ENCODE peak calls at places on chromosomes 2 and 18, in four cellular contexts. G, D, J and M are unnamed samples.

GRCh38 chr18:10089881-10090280 is 176.1 kb downstream of the VAPA start:
- DNase-seq in G (no peak), D (no peak), J (no peak), M (no peak)

GRCh38 chr2:216222650-216223352 is 113.7 kb downstream of the XRCC5 start:
- DNase-seq in G (peak), D (peak), J (no peak), M (peak)

GRCh38 chr2:156883828-156884615 is 373.5 kb upstream of the GALNT5 start:
- DNase-seq in G (no peak), D (no peak), J (no peak), M (no peak)

GRCh38 chr2:200306969-200307811 is 697 bp downstream of the SPATS2L start:
- DNase-seq in G (peak), D (peak), J (peak), M (peak)

GRCh38 chr2:230870544-230871360 is 6.0 kb downstream of the ITM2C start:
- DNase-seq in G (peak), D (no peak), J (no peak), M (peak)

GRCh38 chr2:16006537-16007166 is 66.3 kb downstream of the MYCN start:
- DNase-seq in G (no peak), D (no peak), J (no peak), M (no peak)

GRCh38 chr2:156536534-156536933 is 100.4 kb downstream of the GPD2 start:
- DNase-seq in G (no peak), D (no peak), J (no peak), M (no peak)

GRCh38 chr2:205895981-205896655 is 189.9 kb downstream of the INO80D start:
- DNase-seq in G (no peak), D (no peak), J (no peak), M (no peak)

GRCh38 chr2:10658914-10659257 is 30.9 kb downstream of the NOL10 start:
- DNase-seq in G (no peak), D (no peak), J (no peak), M (no peak)

GRCh38 chr2:160372585-160372984 is 121.0 kb downstream of the RBMS1 start:
- DNase-seq in G (no peak), D (no peak), J (no peak), M (no peak)
- TF ChIP-seq CTCF in G (no peak), D (no peak), J (no peak), M (no peak)

DNA sequence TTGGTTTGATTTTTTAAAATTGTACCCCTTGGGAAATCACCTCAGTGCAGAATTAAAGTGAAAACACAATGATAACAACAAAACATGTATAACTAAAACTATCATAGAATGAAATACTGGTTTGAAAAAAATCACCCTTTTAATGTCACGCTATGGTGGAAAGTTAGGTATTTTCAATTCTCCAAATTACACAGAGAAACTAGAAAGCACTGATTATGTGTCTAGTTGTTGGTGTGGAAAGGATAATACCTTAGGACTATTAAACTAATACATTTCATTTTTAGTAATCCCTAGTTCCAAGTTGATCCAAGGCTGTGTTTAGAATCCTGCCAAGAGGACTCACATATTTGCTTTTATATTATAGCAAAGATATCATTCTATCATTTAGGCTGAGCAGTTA is 71.2 kb downstream of the NUP35 start:
- DNase-seq in G (no peak), D (no peak), J (no peak), M (no peak)
- TF ChIP-seq CTCF in G (no peak), D (no peak), J (no peak), M (no peak)

DNA sequence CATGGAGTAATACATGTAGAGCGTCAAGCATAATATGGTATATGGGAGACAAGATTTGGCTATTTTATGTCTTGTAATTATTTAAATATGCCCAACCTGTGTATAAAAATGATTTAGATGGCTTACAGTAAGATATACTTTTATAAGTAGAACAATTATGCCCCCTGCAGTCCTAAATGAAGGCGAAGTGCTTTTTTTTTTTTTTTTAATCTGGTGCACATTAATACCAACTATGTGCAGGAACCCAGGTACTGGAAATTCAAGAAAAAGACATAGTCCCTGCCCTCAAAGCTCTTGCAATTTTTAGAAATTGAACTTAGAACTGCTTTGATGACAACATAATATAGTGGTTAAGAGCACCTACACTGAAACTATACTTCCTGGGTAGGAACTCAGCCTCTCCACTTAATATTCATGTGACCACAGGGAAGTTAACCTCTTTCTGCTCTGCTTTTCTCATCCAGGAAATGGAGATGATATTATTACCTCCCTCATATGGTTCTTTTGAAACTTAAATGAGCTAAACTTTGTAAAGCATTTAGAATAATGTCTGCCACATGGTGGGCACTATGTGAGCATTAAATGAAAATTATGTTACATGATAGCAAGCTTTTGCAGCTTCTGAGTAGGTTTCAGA is 38.1 kb downstream of the AFTPH start:
- DNase-seq in G (no peak), D (peak), J (no peak), M (no peak)
- TF ChIP-seq CTCF in G (peak), D (peak), J (no peak), M (no peak)

DNA sequence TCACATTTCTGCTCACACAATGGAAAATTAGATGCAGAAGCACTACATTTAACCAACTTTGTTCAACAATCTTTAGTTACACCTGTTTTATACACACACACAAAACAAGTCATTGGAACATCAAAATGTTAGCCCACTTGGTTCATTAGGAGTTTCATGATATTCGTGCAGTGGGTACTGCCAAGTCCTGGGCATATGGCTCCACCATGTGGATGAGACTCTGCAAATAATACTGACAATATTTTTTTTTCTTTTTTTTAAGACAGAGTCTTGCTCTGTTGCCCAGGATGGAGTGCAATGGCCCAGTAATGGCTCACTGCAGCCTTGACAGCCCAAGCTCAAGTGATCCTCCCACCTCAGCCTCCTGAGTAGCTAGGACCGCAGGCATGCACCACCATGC is 34.5 kb upstream of the GRB14 start:
- DNase-seq in G (no peak), D (no peak), J (no peak), M (no peak)
- TF ChIP-seq CTCF in G (no peak), D (no peak), J (no peak), M (no peak)

GRCh38 chr2:62801814-62802524 is 96.5 kb downstream of the EHBP1 start:
- DNase-seq in G (no peak), D (peak), J (no peak), M (no peak)
- TF ChIP-seq CTCF in G (no peak), D (peak), J (no peak), M (no peak)